ENCODE peak calls at places on chromosomes 3 and 15, in ten cellular contexts. U, W, J, Y, I, V, C, G, L and P are unnamed samples.

GRCh38 chr15:51751687-51752683 is 588 bp downstream of the TMOD2 start:
- DNase-seq in U (peak), W (no peak), J (peak), Y (no peak), I (peak), V (no peak), C (peak), G (peak), L (peak), P (no peak)

GRCh38 chr15:83372434-83372873 is 74.7 kb upstream of the SH3GL3 start:
- DNase-seq in U (no peak), W (no peak), J (no peak), Y (no peak), I (no peak), V (no peak), C (no peak), G (no peak), L (no peak), P (no peak)

GRCh38 chr3:182711261-182711683 is 82.0 kb upstream of the ATP11B start:
- DNase-seq in U (no peak), W (no peak), J (no peak), Y (no peak), I (no peak), V (no peak), C (no peak), G (no peak), L (no peak), P (no peak)

GRCh38 chr3:40851836-40852235 is 327.1 kb downstream of the ZNF621 start:
- DNase-seq in U (no peak), W (no peak), J (no peak), Y (no peak), I (no peak), V (no peak), C (no peak), G (no peak), L (no peak), P (no peak)

GRCh38 chr15:70856884-70857546 is 3.1 kb upstream of the LARP6 start:
- DNase-seq in U (no peak), W (no peak), J (peak), Y (no peak), I (no peak), V (no peak), C (no peak), G (peak), L (no peak), P (peak)

GRCh38 chr15:62742409-62743171 is 300.0 kb upstream of the TPM1 start:
- DNase-seq in U (peak), W (no peak), J (peak), Y (peak), I (peak), V (no peak), C (peak), G (peak), L (no peak), P (peak)

GRCh38 chr3:46386206-46386605 is 15.5 kb downstream of the CCR5 start:
- DNase-seq in U (no peak), W (no peak), J (peak), Y (no peak), I (no peak), V (no peak), C (no peak), G (no peak), L (no peak), P (no peak)

GRCh38 chr3:64988188-64988587 is 300.4 kb upstream of the ADAMTS9 start:
- DNase-seq in U (no peak), W (no peak), J (no peak), Y (no peak), I (no peak), V (peak), C (no peak), G (no peak), L (no peak), P (no peak)

GRCh38 chr3:39428745-39429201 is 22.3 kb downstream of the RPSA start:
- DNase-seq in U (no peak), W (no peak), J (no peak), Y (no peak), I (no peak), V (peak), C (no peak), G (peak), L (no peak), P (no peak)